ENCODE peak calls at places on chromosomes 5 and 9, in eight cellular contexts. Q is cardiac fibroblast, V is HFF-Myc, H is fibroblast of pulmonary artery, F is fibroblast of mammary gland, A is BE2C, M is heart right ventricle, E is progenitor cell of endocrine pancreas. Y is an unnamed sample.
A peak's percentile ranks its signal among the peaks of the same experiment; 100 is the strongest.

GRCh38 chr9:115595951-115596742 is 478.2 kb upstream of the TNC start:
- DNase-seq in E (no peak), Q (peak; percentile 97), M (no peak), H (peak; percentile 87), V (no peak), F (peak; percentile 97), A (no peak), Y (no peak)

GRCh38 chr5:180790020-180790419 is 12.6 kb downstream of the MGAT1 start:
- DNase-seq in M (no peak), H (no peak), A (peak; percentile 32), F (peak; percentile 23), Q (no peak), V (no peak), E (no peak), Y (no peak)

GRCh38 chr9:5263568-5264218 is 32.5 kb downstream of the INSL4 start:
- DNase-seq in F (peak; percentile 18), V (no peak), M (no peak), H (peak; percentile 25), A (no peak), Q (peak; percentile 24), E (no peak), Y (no peak)

GRCh38 chr5:30502277-30502676 is 691.2 kb upstream of the CDH6 start:
- DNase-seq in H (peak; percentile 39), Q (peak; percentile 63), E (no peak), M (no peak), F (no peak), V (no peak), A (no peak), Y (no peak)

GRCh38 chr9:124256517-124257069 is 1.2 kb upstream of the NEK6 start:
- DNase-seq in V (no peak), E (no peak), F (peak; percentile 80), M (no peak), A (no peak), Q (peak; percentile 95), H (peak; percentile 85), Y (no peak)

GRCh38 chr5:172123269-172123692 is 64.7 kb downstream of the STK10 start:
- DNase-seq in V (peak; percentile 83), M (peak; percentile 90), Q (peak; percentile 78), E (no peak), H (peak; percentile 84), F (peak; percentile 85), A (peak; percentile 85), Y (peak; percentile 84)

GRCh38 chr5:148904440-148904839 is 78.0 kb downstream of the ADRB2 start:
- DNase-seq in F (no peak), M (peak; percentile 50), H (no peak), E (no peak), V (no peak), A (no peak), Q (no peak), Y (peak; percentile 56)

GRCh38 chr5:56264417-56265025 is 31.4 kb upstream of the ANKRD55 start:
- DNase-seq in V (no peak), A (peak; percentile 56), E (no peak), M (no peak), H (peak; percentile 48), F (peak; percentile 75), Q (peak; percentile 66), Y (no peak)

GRCh38 chr5:101838329-101838964 is 457.6 kb downstream of the SLCO4C1 start:
- DNase-seq in Q (peak; percentile 1), M (no peak), H (peak; percentile 0), F (no peak), V (no peak), A (no peak), E (no peak), Y (no peak)

GRCh38 chr9:137390553-137391410 is 32.2 kb downstream of the EXD3 start:
- DNase-seq in A (no peak), H (no peak), M (no peak), V (no peak), Q (no peak), E (no peak), F (no peak), Y (no peak)
- TF ChIP-seq CTCF in A (no peak), H (no peak), M (no peak), V (no peak), Q (no peak), E (no peak), F (no peak), Y (no peak)

GRCh38 chr9:129363216-129363873 is 185.3 kb upstream of the IER5L start:
- DNase-seq in M (no peak), V (no peak), F (no peak), Q (no peak), E (no peak), H (no peak), A (no peak), Y (no peak)

GRCh38 chr9:129365196-129365595 is 187.1 kb upstream of the IER5L start:
- DNase-seq in E (no peak), F (no peak), A (no peak), H (no peak), V (no peak), Q (peak; percentile 27), M (no peak), Y (no peak)

GRCh38 chr9:129361196-129361595 is 183.1 kb upstream of the IER5L start:
- DNase-seq in Q (no peak), H (no peak), F (no peak), M (no peak), A (no peak), V (no peak), E (no peak), Y (no peak)

GRCh38 chr9:129359871-129360536 is 181.9 kb upstream of the IER5L start:
- DNase-seq in A (no peak), H (no peak), F (no peak), M (no peak), E (no peak), V (no peak), Q (no peak), Y (no peak)

DNA sequence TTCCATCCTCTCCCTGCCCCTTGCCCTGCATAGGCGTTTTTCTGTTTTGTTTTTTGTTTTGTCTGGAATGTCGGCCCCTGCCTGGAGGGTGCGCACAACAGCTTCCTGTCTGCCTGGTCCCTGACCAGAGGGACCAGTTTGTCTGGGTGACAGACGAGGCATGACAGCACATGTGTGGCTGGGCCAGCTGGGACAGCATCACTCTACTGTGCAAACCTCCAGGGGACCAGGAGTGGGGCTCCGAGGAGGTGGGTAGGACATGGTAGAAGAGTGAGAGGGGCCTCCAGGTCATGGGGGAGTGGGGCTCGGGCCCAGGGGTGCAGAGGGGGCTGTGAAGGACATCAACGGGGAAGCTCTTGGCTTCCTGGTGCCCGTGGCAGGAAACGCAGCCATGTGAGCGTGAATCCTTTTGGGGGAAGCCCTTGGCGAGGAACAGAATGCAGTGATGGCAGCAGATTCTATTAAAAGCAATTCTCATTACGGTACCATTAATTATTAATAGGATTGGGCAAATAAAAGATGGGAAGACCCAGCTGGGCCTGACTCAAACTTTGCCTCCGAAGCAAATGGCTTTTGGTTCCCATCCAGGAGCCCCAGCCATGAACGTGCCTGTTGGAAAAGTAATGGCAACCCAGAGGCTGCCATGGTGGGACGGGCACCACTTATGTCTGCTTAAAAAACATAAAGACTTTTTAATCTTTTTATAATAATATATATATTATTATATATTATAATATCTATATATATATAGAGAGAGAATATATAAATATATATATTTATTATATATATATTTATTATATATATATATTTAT is 184.4 kb upstream of the IER5L start:
- DNase-seq in Q (no peak), H (no peak), A (peak; percentile 72), M (no peak), V (no peak), E (no peak), F (no peak), Y (no peak)
- TF ChIP-seq CTCF in Q (no peak), H (no peak), A (peak; percentile 48), M (no peak), V (no peak), E (no peak), F (no peak), Y (no peak)

GRCh38 chr5:120808606-120809005 is 344.5 kb downstream of the PRR16 start:
- DNase-seq in V (no peak), M (no peak), Q (no peak), F (no peak), H (no peak), E (no peak), A (no peak), Y (no peak)

GRCh38 chr5:120806132-120806531 is 342.0 kb downstream of the PRR16 start:
- DNase-seq in V (no peak), E (no peak), F (peak; percentile 63), A (no peak), M (no peak), H (peak; percentile 20), Q (peak; percentile 33), Y (no peak)

GRCh38 chr5:120808135-120808534 is 344.0 kb downstream of the PRR16 start:
- DNase-seq in H (peak; percentile 6), F (no peak), M (no peak), V (no peak), Q (peak; percentile 28), E (no peak), A (no peak), Y (no peak)

GRCh38 chr5:120803282-120803681 is 339.2 kb downstream of the PRR16 start:
- DNase-seq in Q (peak; percentile 62), H (peak; percentile 44), E (no peak), F (peak; percentile 54), A (no peak), V (no peak), M (no peak), Y (no peak)
- TF ChIP-seq CTCF in Q (peak; percentile 7), H (peak; percentile 4), E (peak; percentile 30), F (peak; percentile 18), A (peak; percentile 26), V (no peak), M (peak; percentile 54), Y (peak; percentile 42)

GRCh38 chr9:129318121-129319075 is 140.3 kb upstream of the IER5L start:
- DNase-seq in E (no peak), A (no peak), F (no peak), V (no peak), H (no peak), Q (no peak), M (no peak), Y (no peak)

GRCh38 chr9:129313331-129313955 is 135.4 kb upstream of the IER5L start:
- DNase-seq in E (peak; percentile 4), V (no peak), A (no peak), Q (no peak), H (no peak), M (no peak), F (no peak), Y (no peak)

GRCh38 chr9:129319076-129319937 is 141.2 kb upstream of the IER5L start:
- DNase-seq in A (no peak), F (no peak), M (no peak), E (no peak), Q (no peak), V (no peak), H (no peak), Y (no peak)

GRCh38 chr9:129317179-129318011 is 139.3 kb upstream of the IER5L start:
- DNase-seq in F (peak; percentile 69), Q (peak; percentile 54), E (no peak), H (peak; percentile 53), V (no peak), A (peak; percentile 72), M (peak; percentile 30), Y (no peak)

DNA sequence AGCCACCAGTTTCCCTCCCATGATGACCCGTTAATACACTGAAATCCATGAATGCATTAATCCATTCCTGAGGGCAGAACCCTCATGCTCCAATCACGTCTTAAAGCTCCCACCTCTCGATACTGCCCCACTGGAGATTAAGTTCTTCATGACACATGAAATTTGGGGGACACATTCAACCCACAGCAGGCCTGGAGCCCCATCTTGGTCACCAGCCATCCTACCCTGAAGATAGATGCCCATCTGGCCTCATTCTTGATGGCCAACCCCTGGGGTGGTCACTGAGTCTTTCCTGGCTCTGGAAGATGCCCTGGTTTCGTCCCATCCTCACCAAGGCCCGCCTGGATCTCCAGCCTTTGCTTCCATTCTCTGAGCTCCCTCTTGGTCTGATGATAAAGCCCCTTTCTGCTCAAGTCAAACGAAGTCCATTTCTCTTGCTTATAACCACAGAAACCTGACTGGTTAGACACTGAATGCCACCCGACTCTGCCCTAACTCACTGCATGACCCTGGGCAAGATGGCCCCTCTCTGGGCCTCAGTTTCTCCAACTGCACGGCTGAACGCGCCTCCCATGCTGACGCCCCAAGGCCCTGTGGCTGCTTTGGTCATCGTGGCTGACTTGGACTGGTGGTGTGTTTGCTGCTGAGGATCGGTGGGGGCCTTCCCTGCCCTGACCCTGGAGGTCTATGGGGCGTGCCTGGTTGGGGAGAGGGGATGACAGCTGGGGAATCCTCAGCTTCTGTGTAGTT is 138.4 kb upstream of the IER5L start:
- DNase-seq in M (no peak), Q (no peak), F (no peak), E (peak; percentile 2), V (no peak), A (no peak), H (no peak), Y (no peak)
- TF ChIP-seq CTCF in M (no peak), Q (no peak), F (no peak), E (no peak), V (no peak), A (no peak), H (no peak), Y (no peak)